ENCODE peak calls at places on chromosomes 5 and 9, in eight cellular contexts. One of them, this sample, is unnamed. For H3K9me3, the result is how much of the 10 kb centered on the place peaks cover.

GRCh38 chr9:107446491-107446890 is 43.1 kb downstream of the KLF4 start:
- DNase-seq in HCT116: no peak
- DNase-seq in upper lobe of right lung: no peak
- DNase-seq in IMR-90: no peak
- DNase-seq in transverse colon: no peak
- DNase-seq in astrocyte: no peak
- DNase-seq in CD8-positive, alpha-beta T cell: no peak
- DNase-seq in mammary epithelial cell: no peak
- DNase-seq in this sample: no peak

GRCh38 chr9:83956288-83957028 is 23.6 kb downstream of the HNRNPK start:
- DNase-seq in HCT116: no peak
- DNase-seq in upper lobe of right lung: peak
- DNase-seq in IMR-90: no peak
- DNase-seq in transverse colon: peak
- DNase-seq in astrocyte: peak
- DNase-seq in CD8-positive, alpha-beta T cell: no peak
- DNase-seq in mammary epithelial cell: no peak
- DNase-seq in this sample: peak

GRCh38 chr5:133902521-133903118 is 65.8 kb downstream of the C5orf15 start:
- DNase-seq in HCT116: no peak
- DNase-seq in upper lobe of right lung: no peak
- DNase-seq in IMR-90: no peak
- DNase-seq in transverse colon: no peak
- DNase-seq in astrocyte: no peak
- DNase-seq in CD8-positive, alpha-beta T cell: no peak
- DNase-seq in mammary epithelial cell: no peak
- DNase-seq in this sample: no peak

GRCh38 chr5:8721536-8721935 is 824.3 kb downstream of the SEMA5A start:
- DNase-seq in HCT116: no peak
- DNase-seq in upper lobe of right lung: no peak
- DNase-seq in IMR-90: no peak
- DNase-seq in transverse colon: no peak
- DNase-seq in astrocyte: peak
- DNase-seq in CD8-positive, alpha-beta T cell: no peak
- DNase-seq in mammary epithelial cell: no peak
- DNase-seq in this sample: no peak

GRCh38 chr5:80934751-80935150 is 25.4 kb upstream of the RASGRF2 start:
- DNase-seq in HCT116: no peak
- DNase-seq in upper lobe of right lung: no peak
- DNase-seq in IMR-90: no peak
- DNase-seq in transverse colon: no peak
- DNase-seq in astrocyte: no peak
- DNase-seq in CD8-positive, alpha-beta T cell: no peak
- DNase-seq in mammary epithelial cell: no peak
- DNase-seq in this sample: no peak

GRCh38 chr9:92947268-92948031 is at the start of gene FGD3:
- DNase-seq in HCT116: no peak
- DNase-seq in upper lobe of right lung: peak
- DNase-seq in IMR-90: no peak
- DNase-seq in transverse colon: no peak
- DNase-seq in astrocyte: peak
- DNase-seq in CD8-positive, alpha-beta T cell: no peak
- DNase-seq in mammary epithelial cell: no peak
- DNase-seq in this sample: no peak

GRCh38 chr5:155252717-155253116 is 239.2 kb downstream of the KIF4B start:
- DNase-seq in HCT116: no peak
- DNase-seq in upper lobe of right lung: no peak
- DNase-seq in IMR-90: no peak
- DNase-seq in transverse colon: no peak
- DNase-seq in astrocyte: no peak
- DNase-seq in CD8-positive, alpha-beta T cell: no peak
- DNase-seq in mammary epithelial cell: no peak
- DNase-seq in this sample: no peak

GRCh38 chr9:112176410-112177010 is 1.4 kb upstream of the SUSD1 start:
- DNase-seq in HCT116: no peak
- DNase-seq in upper lobe of right lung: no peak
- DNase-seq in IMR-90: no peak
- DNase-seq in transverse colon: peak
- DNase-seq in astrocyte: no peak
- DNase-seq in CD8-positive, alpha-beta T cell: no peak
- DNase-seq in mammary epithelial cell: no peak
- DNase-seq in this sample: no peak

GRCh38 chr9:14336244-14336643 is 22.3 kb upstream of the NFIB start:
- DNase-seq in HCT116: no peak
- DNase-seq in upper lobe of right lung: no peak
- DNase-seq in IMR-90: no peak
- DNase-seq in transverse colon: no peak
- DNase-seq in astrocyte: no peak
- DNase-seq in CD8-positive, alpha-beta T cell: no peak
- DNase-seq in mammary epithelial cell: no peak
- DNase-seq in this sample: no peak
- TF ChIP-seq CTCF in HCT116: no peak
- TF ChIP-seq CTCF in upper lobe of right lung: no peak
- TF ChIP-seq CTCF in IMR-90: no peak
- TF ChIP-seq CTCF in transverse colon: no peak
- TF ChIP-seq CTCF in astrocyte: no peak
- TF ChIP-seq CTCF in CD8-positive, alpha-beta T cell: no peak
- TF ChIP-seq CTCF in mammary epithelial cell: no peak
- TF ChIP-seq CTCF in this sample: no peak

GRCh38 chr9:129514497-129514867 is 106.4 kb downstream of the C9orf50 start:
- DNase-seq in HCT116: no peak
- DNase-seq in upper lobe of right lung: no peak
- DNase-seq in IMR-90: no peak
- DNase-seq in transverse colon: no peak
- DNase-seq in astrocyte: no peak
- DNase-seq in CD8-positive, alpha-beta T cell: no peak
- DNase-seq in mammary epithelial cell: no peak
- DNase-seq in this sample: no peak

GRCh38 chr9:129509508-129509907 is 111.4 kb downstream of the C9orf50 start:
- DNase-seq in HCT116: no peak
- DNase-seq in upper lobe of right lung: no peak
- DNase-seq in IMR-90: peak
- DNase-seq in transverse colon: no peak
- DNase-seq in astrocyte: peak
- DNase-seq in CD8-positive, alpha-beta T cell: no peak
- DNase-seq in mammary epithelial cell: peak
- DNase-seq in this sample: no peak

GRCh38 chr9:129513282-129513681 is 107.6 kb downstream of the C9orf50 start:
- DNase-seq in HCT116: no peak
- DNase-seq in upper lobe of right lung: no peak
- DNase-seq in IMR-90: no peak
- DNase-seq in transverse colon: no peak
- DNase-seq in astrocyte: no peak
- DNase-seq in CD8-positive, alpha-beta T cell: no peak
- DNase-seq in mammary epithelial cell: no peak
- DNase-seq in this sample: no peak

GRCh38 chr9:129513856-129514496 is 106.9 kb downstream of the C9orf50 start:
- DNase-seq in HCT116: no peak
- DNase-seq in upper lobe of right lung: no peak
- DNase-seq in IMR-90: no peak
- DNase-seq in transverse colon: no peak
- DNase-seq in astrocyte: no peak
- DNase-seq in CD8-positive, alpha-beta T cell: no peak
- DNase-seq in mammary epithelial cell: no peak
- DNase-seq in this sample: no peak

DNA sequence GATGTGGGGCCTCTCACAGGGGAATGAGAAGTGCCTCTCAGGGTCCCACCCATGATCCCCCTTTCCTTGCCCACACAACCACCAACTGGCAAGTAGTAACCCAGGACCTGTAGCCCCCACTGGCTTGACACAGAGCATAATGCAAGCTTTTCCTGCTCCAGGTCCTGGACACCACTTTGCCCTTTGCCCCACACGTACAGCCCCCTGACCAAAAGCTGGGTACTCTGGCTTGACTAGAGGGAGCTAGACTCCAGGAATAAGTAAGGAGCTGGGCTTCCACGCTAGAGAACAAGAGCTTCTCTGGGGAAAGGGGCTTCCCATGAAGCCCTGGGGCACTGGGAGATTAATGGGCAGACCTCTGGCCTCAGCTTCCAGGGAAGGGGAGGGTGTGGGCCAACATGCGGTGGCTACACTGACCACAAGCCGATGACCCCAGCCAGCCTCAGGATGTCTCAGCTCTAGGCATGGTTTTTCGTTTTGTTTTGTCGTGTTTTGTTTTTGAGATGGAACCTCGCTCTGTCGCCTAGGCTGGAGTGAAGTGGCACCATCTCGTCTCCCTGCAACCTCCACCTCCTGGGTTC is 109.5 kb downstream of the C9orf50 start:
- DNase-seq in HCT116: no peak
- DNase-seq in upper lobe of right lung: no peak
- DNase-seq in IMR-90: no peak
- DNase-seq in transverse colon: no peak
- DNase-seq in astrocyte: no peak
- DNase-seq in CD8-positive, alpha-beta T cell: no peak
- DNase-seq in mammary epithelial cell: no peak
- DNase-seq in this sample: no peak
- H3K9me3 ChIP-seq in HCT116: under half
- H3K9me3 ChIP-seq in upper lobe of right lung: under half
- H3K9me3 ChIP-seq in IMR-90: under half
- H3K9me3 ChIP-seq in transverse colon: under half
- H3K9me3 ChIP-seq in astrocyte: under half
- H3K9me3 ChIP-seq in CD8-positive, alpha-beta T cell: under half
- H3K9me3 ChIP-seq in mammary epithelial cell: under half
- H3K9me3 ChIP-seq in this sample: under half

GRCh38 chr5:132065351-132065937 is 5.0 kb downstream of the IL3 start:
- DNase-seq in HCT116: peak
- DNase-seq in upper lobe of right lung: peak
- DNase-seq in IMR-90: peak
- DNase-seq in transverse colon: peak
- DNase-seq in astrocyte: peak
- DNase-seq in CD8-positive, alpha-beta T cell: no peak
- DNase-seq in mammary epithelial cell: peak
- DNase-seq in this sample: peak

GRCh38 chr5:132064738-132065331 is 4.4 kb downstream of the IL3 start:
- DNase-seq in HCT116: peak
- DNase-seq in upper lobe of right lung: peak
- DNase-seq in IMR-90: peak
- DNase-seq in transverse colon: peak
- DNase-seq in astrocyte: peak
- DNase-seq in CD8-positive, alpha-beta T cell: peak
- DNase-seq in mammary epithelial cell: peak
- DNase-seq in this sample: peak

GRCh38 chr5:132064140-132064539 is 3.7 kb downstream of the IL3 start:
- DNase-seq in HCT116: no peak
- DNase-seq in upper lobe of right lung: peak
- DNase-seq in IMR-90: no peak
- DNase-seq in transverse colon: no peak
- DNase-seq in astrocyte: no peak
- DNase-seq in CD8-positive, alpha-beta T cell: no peak
- DNase-seq in mammary epithelial cell: no peak
- DNase-seq in this sample: no peak

GRCh38 chr5:132060501-132061161 is at the start of gene IL3:
- DNase-seq in HCT116: no peak
- DNase-seq in upper lobe of right lung: peak
- DNase-seq in IMR-90: no peak
- DNase-seq in transverse colon: peak
- DNase-seq in astrocyte: no peak
- DNase-seq in CD8-positive, alpha-beta T cell: no peak
- DNase-seq in mammary epithelial cell: no peak
- DNase-seq in this sample: no peak

DNA sequence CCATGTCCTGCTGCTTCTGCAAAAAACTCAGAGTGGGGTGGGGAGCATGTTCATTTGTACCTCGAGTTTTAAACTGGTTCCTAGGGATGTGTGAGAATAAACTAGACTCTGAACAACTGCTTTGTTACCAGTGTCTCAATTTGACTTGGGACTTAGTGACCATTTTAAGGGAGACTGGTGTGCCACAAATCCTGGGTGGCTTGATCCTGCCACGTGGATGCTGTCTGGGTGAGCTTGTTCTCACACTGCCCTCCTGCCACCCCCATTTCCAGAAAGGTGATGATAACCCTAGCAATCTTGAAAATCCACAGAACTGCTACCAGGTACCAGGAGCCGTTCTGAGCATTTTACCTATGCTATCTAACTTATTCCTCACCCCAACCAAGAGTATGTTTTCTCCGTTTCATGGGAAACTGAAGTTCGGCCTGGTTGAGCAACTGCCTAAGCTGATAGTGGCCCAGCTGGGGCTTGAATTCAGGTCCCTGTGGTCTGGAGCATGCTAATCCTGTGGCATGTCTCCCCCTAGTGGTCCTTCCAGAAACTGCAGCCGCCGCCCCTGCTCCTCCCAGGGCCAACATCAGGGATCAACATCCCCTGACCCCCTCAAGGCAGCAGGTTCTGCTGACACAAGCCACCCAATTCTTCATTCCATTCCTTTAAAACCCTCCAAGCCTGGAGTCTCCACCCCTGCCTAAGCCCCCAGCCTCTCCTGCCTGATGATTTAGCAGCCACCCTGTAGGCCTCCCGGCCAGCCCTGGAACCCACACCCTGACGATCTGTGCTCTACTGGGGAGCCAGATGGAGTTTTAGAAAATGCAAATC is 2.8 kb downstream of the IL3 start:
- DNase-seq in HCT116: peak
- DNase-seq in upper lobe of right lung: peak
- DNase-seq in IMR-90: peak
- DNase-seq in transverse colon: peak
- DNase-seq in astrocyte: peak
- DNase-seq in CD8-positive, alpha-beta T cell: peak
- DNase-seq in mammary epithelial cell: peak
- DNase-seq in this sample: peak
- TF ChIP-seq CTCF in HCT116: peak
- TF ChIP-seq CTCF in upper lobe of right lung: peak
- TF ChIP-seq CTCF in IMR-90: peak
- TF ChIP-seq CTCF in transverse colon: peak
- TF ChIP-seq CTCF in astrocyte: peak
- TF ChIP-seq CTCF in CD8-positive, alpha-beta T cell: peak
- TF ChIP-seq CTCF in mammary epithelial cell: peak
- TF ChIP-seq CTCF in this sample: peak

GRCh38 chr9:134851015-134851414 is 29.6 kb upstream of the FCN2 start:
- DNase-seq in HCT116: no peak
- DNase-seq in upper lobe of right lung: peak
- DNase-seq in IMR-90: no peak
- DNase-seq in transverse colon: no peak
- DNase-seq in astrocyte: no peak
- DNase-seq in CD8-positive, alpha-beta T cell: no peak
- DNase-seq in mammary epithelial cell: no peak
- DNase-seq in this sample: no peak

GRCh38 chr9:134855231-134855899 is 25.2 kb upstream of the FCN2 start:
- DNase-seq in HCT116: no peak
- DNase-seq in upper lobe of right lung: peak
- DNase-seq in IMR-90: no peak
- DNase-seq in transverse colon: no peak
- DNase-seq in astrocyte: no peak
- DNase-seq in CD8-positive, alpha-beta T cell: no peak
- DNase-seq in mammary epithelial cell: no peak
- DNase-seq in this sample: no peak

GRCh38 chr9:134854541-134854981 is 26.0 kb upstream of the FCN2 start:
- DNase-seq in HCT116: no peak
- DNase-seq in upper lobe of right lung: no peak
- DNase-seq in IMR-90: no peak
- DNase-seq in transverse colon: no peak
- DNase-seq in astrocyte: no peak
- DNase-seq in CD8-positive, alpha-beta T cell: no peak
- DNase-seq in mammary epithelial cell: no peak
- DNase-seq in this sample: no peak

GRCh38 chr9:134853893-134854292 is 26.7 kb upstream of the FCN2 start:
- DNase-seq in HCT116: no peak
- DNase-seq in upper lobe of right lung: peak
- DNase-seq in IMR-90: no peak
- DNase-seq in transverse colon: no peak
- DNase-seq in astrocyte: no peak
- DNase-seq in CD8-positive, alpha-beta T cell: no peak
- DNase-seq in mammary epithelial cell: no peak
- DNase-seq in this sample: no peak

GRCh38 chr9:134852906-134853654 is 27.5 kb upstream of the FCN2 start:
- DNase-seq in HCT116: no peak
- DNase-seq in upper lobe of right lung: peak
- DNase-seq in IMR-90: no peak
- DNase-seq in transverse colon: no peak
- DNase-seq in astrocyte: no peak
- DNase-seq in CD8-positive, alpha-beta T cell: no peak
- DNase-seq in mammary epithelial cell: no peak
- DNase-seq in this sample: no peak
- H3K9me3 ChIP-seq in HCT116: under half
- H3K9me3 ChIP-seq in upper lobe of right lung: under half
- H3K9me3 ChIP-seq in IMR-90: under half
- H3K9me3 ChIP-seq in transverse colon: under half
- H3K9me3 ChIP-seq in astrocyte: under half
- H3K9me3 ChIP-seq in CD8-positive, alpha-beta T cell: under half
- H3K9me3 ChIP-seq in mammary epithelial cell: under half
- H3K9me3 ChIP-seq in this sample: under half

This sample was measured in tibial nerve.